ENCODE peak calls at places on chromosome 6, in five cellular contexts. G is CD8-positive, alpha-beta T cell; I is transverse colon; A is CD4-positive, alpha-beta memory T cell; Q is MM.1S. N is an unnamed sample.

GRCh38 chr6:132907231-132907630 is 92.9 kb downstream of the RPS12 start:
- DNase-seq in G (no peak), I (no peak), A (no peak), Q (no peak), N (no peak)

GRCh38 chr6:142155895-142156757 is 9.1 kb downstream of the VTA1 start:
- DNase-seq in G (no peak), I (no peak), A (peak; percentile 15), Q (peak; percentile 37), N (no peak)

GRCh38 chr6:121600389-121601233 is 165.2 kb downstream of the GJA1 start:
- DNase-seq in G (no peak), I (no peak), A (no peak), Q (no peak), N (no peak)

GRCh38 chr6:155352812-155353211 is 38.5 kb upstream of the TFB1M start:
- DNase-seq in G (no peak), I (no peak), A (no peak), Q (no peak), N (no peak)

GRCh38 chr6:151537561-151537960 is 43.7 kb downstream of the CCDC170 start:
- DNase-seq in G (no peak), I (no peak), A (no peak), Q (no peak), N (no peak)

GRCh38 chr6:105991561-105992314 is 94.4 kb upstream of the PRDM1 start:
- DNase-seq in G (no peak), I (peak; percentile 55), A (no peak), Q (peak; percentile 36), N (no peak)

GRCh38 chr6:91299544-91300491 is 712.9 kb upstream of the MAP3K7 start:
- DNase-seq in G (no peak), I (peak; percentile 14), A (no peak), Q (no peak), N (peak; percentile 48)

GRCh38 chr6:157269261-157269794 is 54.0 kb downstream of the TMEM242 start:
- DNase-seq in G (no peak), I (peak; percentile 56), A (no peak), Q (no peak), N (peak; percentile 81)

GRCh38 chr6:36025260-36025931 is 955 bp upstream of the SLC26A8 start:
- DNase-seq in G (no peak), I (no peak), A (no peak), Q (no peak), N (no peak)

GRCh38 chr6:3013486-3013885 is 13.8 kb downstream of the NQO2 start:
- DNase-seq in G (no peak), I (no peak), A (no peak), Q (no peak), N (no peak)

GRCh38 chr6:13574571-13575376 is at the start of gene SIRT5:
- DNase-seq in G (peak; percentile 78), I (peak; percentile 93), A (peak; percentile 81), Q (peak; percentile 84), N (peak; percentile 87)

GRCh38 chr6:80690611-80691090 is 584.2 kb downstream of the BCKDHB start:
- DNase-seq in G (no peak), I (no peak), A (no peak), Q (no peak), N (no peak)

GRCh38 chr6:36280467-36280866 is 10.6 kb downstream of the PNPLA1 start:
- DNase-seq in G (no peak), I (no peak), A (no peak), Q (no peak), N (no peak)

GRCh38 chr6:109491207-109491938 is 8.4 kb upstream of the ZBTB24 start:
- DNase-seq in G (peak; percentile 51), I (no peak), A (peak; percentile 49), Q (peak; percentile 61), N (no peak)

GRCh38 chr6:10081957-10082356 is 332.9 kb downstream of the TFAP2A start:
- DNase-seq in G (no peak), I (no peak), A (no peak), Q (no peak), N (no peak)

GRCh38 chr6:53794720-53795253 is at the start of gene LRRC1:
- DNase-seq in G (peak; percentile 89), I (peak; percentile 95), A (peak; percentile 84), Q (peak; percentile 93), N (peak; percentile 91)

GRCh38 chr6:138692058-138692977 is 81.3 kb upstream of the CCDC28A start:
- DNase-seq in G (peak; percentile 78), I (peak; percentile 76), A (peak; percentile 35), Q (peak; percentile 54), N (peak; percentile 77)

GRCh38 chr6:28355743-28356665 is 6.3 kb downstream of the ZKSCAN3 start:
- DNase-seq in G (peak; percentile 72), I (peak; percentile 81), A (peak; percentile 61), Q (peak; percentile 77), N (peak; percentile 59)

GRCh38 chr6:1620504-1621327 is 11.0 kb downstream of the FOXC1 start:
- DNase-seq in G (no peak), I (no peak), A (no peak), Q (no peak), N (peak; percentile 41)

GRCh38 chr6:75208564-75209431 is 2.9 kb upstream of the COL12A1 start:
- DNase-seq in G (peak; percentile 89), I (peak; percentile 88), A (peak; percentile 74), Q (peak; percentile 81), N (peak; percentile 81)

GRCh38 chr6:70059047-70059719 is 192.8 kb downstream of the COL19A1 start:
- DNase-seq in G (no peak), I (no peak), A (no peak), Q (no peak), N (no peak)

GRCh38 chr6:166595949-166596348 is 9.5 kb upstream of the RAMACL start:
- DNase-seq in G (no peak), I (no peak), A (no peak), Q (no peak), N (no peak)
- H3K27ac ChIP-seq in G (no peak overlapping the region), I (peak overlapping the region; percentile 50), A (no peak overlapping the region), Q (no peak overlapping the region), N (no peak overlapping the region)

DNA sequence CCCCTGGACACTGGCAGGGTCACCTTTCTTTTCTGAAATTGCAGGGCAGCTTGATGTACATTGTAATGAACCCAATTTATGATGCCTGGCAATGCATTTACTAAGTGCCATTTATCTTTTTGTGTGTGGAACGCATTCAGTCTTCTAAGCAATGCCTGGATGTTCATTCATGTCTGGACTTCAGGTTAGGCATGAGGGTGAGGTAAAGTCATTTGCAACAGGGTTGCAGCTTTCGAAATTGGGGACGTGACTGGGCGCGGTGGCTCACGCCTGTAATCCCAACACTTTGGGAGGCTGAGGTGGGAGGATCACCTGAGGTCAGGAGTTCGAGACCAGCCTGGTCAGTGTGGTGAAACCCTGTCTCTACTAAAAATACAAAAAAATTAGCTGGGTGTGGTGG is 134.6 kb downstream of the SOX4 start:
- DNase-seq in G (no peak), I (no peak), A (no peak), Q (no peak), N (no peak)
- H3K4me1 ChIP-seq in G (no peaks in the 10 kb centered on the region), I (peaks cover 18% of the 10 kb centered on the region), A (no peaks in the 10 kb centered on the region), Q (no peaks in the 10 kb centered on the region), N (no peaks in the 10 kb centered on the region)

GRCh38 chr6:166486536-166486880 is 100.0 kb downstream of the RAMACL start:
- DNase-seq in G (no peak), I (no peak), A (no peak), Q (no peak), N (no peak)

GRCh38 chr6:166488701-166489100 is 97.8 kb downstream of the RAMACL start:
- DNase-seq in G (no peak), I (no peak), A (no peak), Q (no peak), N (no peak)

GRCh38 chr6:166489301-166490155 is 97.0 kb downstream of the RAMACL start:
- DNase-seq in G (no peak), I (no peak), A (no peak), Q (no peak), N (no peak)

GRCh38 chr6:166487148-166487547 is 99.3 kb downstream of the RAMACL start:
- DNase-seq in G (no peak), I (no peak), A (no peak), Q (no peak), N (no peak)

GRCh38 chr6:166488081-166488685 is 98.3 kb downstream of the RAMACL start:
- DNase-seq in G (peak; percentile 85), I (peak; percentile 57), A (peak; percentile 85), Q (peak; percentile 89), N (peak; percentile 48)
- H3K9me3 ChIP-seq in G (no peaks in the 10 kb centered on the region), I (no peaks in the 10 kb centered on the region), A (no peaks in the 10 kb centered on the region), Q (no peaks in the 10 kb centered on the region), N (no peaks in the 10 kb centered on the region)

GRCh38 chr6:56889492-56889891 is 65.4 kb upstream of the BEND6 start:
- DNase-seq in G (no peak), I (no peak), A (no peak), Q (no peak), N (no peak)
- H3K27ac ChIP-seq in G (no peak overlapping the region), I (no peak overlapping the region), A (no peak overlapping the region), Q (no peak overlapping the region), N (no peak overlapping the region)

GRCh38 chr6:44265843-44266233 is 487 bp upstream of the NFKBIE start:
- DNase-seq in G (no peak), I (no peak), A (no peak), Q (no peak), N (peak; percentile 36)
- H3K4me1 ChIP-seq in G (peaks cover 31% of the 10 kb centered on the region), I (peaks cover 43% of the 10 kb centered on the region), A (peaks cover 36% of the 10 kb centered on the region), Q (peaks cover 35% of the 10 kb centered on the region), N (peaks cover 15% of the 10 kb centered on the region)

GRCh38 chr6:169411722-169412121 is 158.1 kb upstream of the THBS2 start:
- DNase-seq in G (no peak), I (no peak), A (no peak), Q (no peak), N (no peak)

GRCh38 chr6:169407338-169407737 is 153.7 kb upstream of the THBS2 start:
- DNase-seq in G (no peak), I (no peak), A (no peak), Q (no peak), N (no peak)

GRCh38 chr6:169415179-169415578 is 161.5 kb upstream of the THBS2 start:
- DNase-seq in G (no peak), I (no peak), A (no peak), Q (no peak), N (no peak)

GRCh38 chr6:169409742-169410312 is 156.2 kb upstream of the THBS2 start:
- DNase-seq in G (no peak), I (no peak), A (no peak), Q (no peak), N (no peak)

GRCh38 chr6:169411296-169411695 is 157.7 kb upstream of the THBS2 start:
- DNase-seq in G (no peak), I (no peak), A (no peak), Q (no peak), N (no peak)
- H3K9me3 ChIP-seq in G (no peaks in the 10 kb centered on the region), I (peaks cover 15% of the 10 kb centered on the region), A (no peaks in the 10 kb centered on the region), Q (no peaks in the 10 kb centered on the region), N (peaks cover 15% of the 10 kb centered on the region)

N was measured in psoas muscle.